ENCODE peak calls at places on chromosomes 4 and X, in four cellular contexts. One of them, this sample, is unnamed.

GRCh38 chrX:53184836-53185235 is 40.2 kb downstream of the KDM5C start:
- DNase-seq in esophagus squamous epithelium: no peak
- DNase-seq in fibroblast of pulmonary artery: peak; percentile 27
- DNase-seq in hepatocyte: no peak
- DNase-seq in this sample: no peak

GRCh38 chr4:15906024-15906443 is 32.5 kb downstream of the FGFBP1 start:
- DNase-seq in esophagus squamous epithelium: no peak
- DNase-seq in fibroblast of pulmonary artery: peak; percentile 14
- DNase-seq in hepatocyte: peak; percentile 68
- DNase-seq in this sample: peak; percentile 99

GRCh38 chr4:154485127-154485773 is 6.3 kb downstream of the DCHS2 start:
- DNase-seq in hepatocyte: no peak
- DNase-seq in esophagus squamous epithelium: no peak
- DNase-seq in fibroblast of pulmonary artery: no peak
- DNase-seq in this sample: no peak

GRCh38 chr4:19300213-19300612 is 951.5 kb upstream of the SLIT2 start:
- DNase-seq in fibroblast of pulmonary artery: no peak
- DNase-seq in hepatocyte: no peak
- DNase-seq in esophagus squamous epithelium: no peak
- DNase-seq in this sample: no peak

GRCh38 chrX:24242649-24243556 is 71.0 kb downstream of the SUPT20HL2 start:
- DNase-seq in esophagus squamous epithelium: peak; percentile 2
- DNase-seq in hepatocyte: peak; percentile 32
- DNase-seq in fibroblast of pulmonary artery: peak; percentile 87
- DNase-seq in this sample: peak; percentile 78

GRCh38 chrX:43633757-43634156 is 22.3 kb upstream of the MAOA start:
- DNase-seq in fibroblast of pulmonary artery: no peak
- DNase-seq in hepatocyte: no peak
- DNase-seq in esophagus squamous epithelium: no peak
- DNase-seq in this sample: no peak

GRCh38 chr4:147928400-147928799 is 196.5 kb downstream of the ARHGAP10 start:
- DNase-seq in esophagus squamous epithelium: no peak
- DNase-seq in fibroblast of pulmonary artery: peak; percentile 6
- DNase-seq in hepatocyte: no peak
- DNase-seq in this sample: peak; percentile 6

GRCh38 chr4:165207431-165208321 is at the start of gene KLHL2:
- DNase-seq in hepatocyte: peak; percentile 91
- DNase-seq in fibroblast of pulmonary artery: peak; percentile 76
- DNase-seq in esophagus squamous epithelium: peak; percentile 29
- DNase-seq in this sample: peak; percentile 72

GRCh38 chrX:40304115-40304514 is 206.4 kb upstream of the BCOR start:
- DNase-seq in esophagus squamous epithelium: no peak
- DNase-seq in fibroblast of pulmonary artery: no peak
- DNase-seq in hepatocyte: no peak
- DNase-seq in this sample: no peak

GRCh38 chr4:11691236-11691635 is 262.5 kb upstream of the HS3ST1 start:
- DNase-seq in esophagus squamous epithelium: no peak
- DNase-seq in hepatocyte: no peak
- DNase-seq in fibroblast of pulmonary artery: no peak
- DNase-seq in this sample: no peak

GRCh38 chrX:96389314-96390048 is 295.2 kb upstream of the DIAPH2 start:
- DNase-seq in esophagus squamous epithelium: no peak
- DNase-seq in hepatocyte: no peak
- DNase-seq in fibroblast of pulmonary artery: peak; percentile 42
- DNase-seq in this sample: no peak

GRCh38 chrX:56813318-56813837 is 84.3 kb downstream of the NBDY start:
- DNase-seq in hepatocyte: no peak
- DNase-seq in esophagus squamous epithelium: no peak
- DNase-seq in fibroblast of pulmonary artery: peak; percentile 81
- DNase-seq in this sample: peak; percentile 92

GRCh38 chr4:36187723-36188333 is 56.5 kb downstream of the ARAP2 start:
- DNase-seq in esophagus squamous epithelium: no peak
- DNase-seq in hepatocyte: peak; percentile 26
- DNase-seq in fibroblast of pulmonary artery: peak; percentile 62
- DNase-seq in this sample: peak; percentile 42

GRCh38 chr4:876780-877179 is 50.9 kb upstream of the CPLX1 start:
- DNase-seq in fibroblast of pulmonary artery: no peak
- DNase-seq in esophagus squamous epithelium: no peak
- DNase-seq in hepatocyte: no peak
- DNase-seq in this sample: no peak
- TF ChIP-seq CTCF in fibroblast of pulmonary artery: peak; percentile 10
- TF ChIP-seq CTCF in esophagus squamous epithelium: no peak
- TF ChIP-seq CTCF in hepatocyte: peak; percentile 8
- TF ChIP-seq CTCF in this sample: peak; percentile 17

GRCh38 chr4:100581337-100581736 is 63.5 kb upstream of the EMCN start:
- DNase-seq in esophagus squamous epithelium: no peak
- DNase-seq in fibroblast of pulmonary artery: peak; percentile 6
- DNase-seq in hepatocyte: no peak
- DNase-seq in this sample: peak; percentile 77

GRCh38 chr4:100582146-100582545 is 64.3 kb upstream of the EMCN start:
- DNase-seq in esophagus squamous epithelium: no peak
- DNase-seq in hepatocyte: no peak
- DNase-seq in fibroblast of pulmonary artery: peak; percentile 2
- DNase-seq in this sample: no peak

GRCh38 chr4:100574607-100575006 is 56.8 kb upstream of the EMCN start:
- DNase-seq in fibroblast of pulmonary artery: no peak
- DNase-seq in esophagus squamous epithelium: no peak
- DNase-seq in hepatocyte: no peak
- DNase-seq in this sample: no peak

GRCh38 chr4:100576570-100576969 is 58.7 kb upstream of the EMCN start:
- DNase-seq in esophagus squamous epithelium: no peak
- DNase-seq in fibroblast of pulmonary artery: no peak
- DNase-seq in hepatocyte: no peak
- DNase-seq in this sample: no peak
- TF ChIP-seq CTCF in esophagus squamous epithelium: no peak
- TF ChIP-seq CTCF in fibroblast of pulmonary artery: no peak
- TF ChIP-seq CTCF in hepatocyte: no peak
- TF ChIP-seq CTCF in this sample: no peak

GRCh38 chrX:78710146-78710545 is 37.4 kb upstream of the LPAR4 start:
- DNase-seq in esophagus squamous epithelium: no peak
- DNase-seq in hepatocyte: no peak
- DNase-seq in fibroblast of pulmonary artery: no peak
- DNase-seq in this sample: no peak

GRCh38 chrX:78712381-78712780 is 35.1 kb upstream of the LPAR4 start:
- DNase-seq in hepatocyte: no peak
- DNase-seq in esophagus squamous epithelium: no peak
- DNase-seq in fibroblast of pulmonary artery: no peak
- DNase-seq in this sample: no peak

GRCh38 chrX:78708830-78709229 is 38.7 kb upstream of the LPAR4 start:
- DNase-seq in hepatocyte: no peak
- DNase-seq in esophagus squamous epithelium: no peak
- DNase-seq in fibroblast of pulmonary artery: no peak
- DNase-seq in this sample: no peak

DNA sequence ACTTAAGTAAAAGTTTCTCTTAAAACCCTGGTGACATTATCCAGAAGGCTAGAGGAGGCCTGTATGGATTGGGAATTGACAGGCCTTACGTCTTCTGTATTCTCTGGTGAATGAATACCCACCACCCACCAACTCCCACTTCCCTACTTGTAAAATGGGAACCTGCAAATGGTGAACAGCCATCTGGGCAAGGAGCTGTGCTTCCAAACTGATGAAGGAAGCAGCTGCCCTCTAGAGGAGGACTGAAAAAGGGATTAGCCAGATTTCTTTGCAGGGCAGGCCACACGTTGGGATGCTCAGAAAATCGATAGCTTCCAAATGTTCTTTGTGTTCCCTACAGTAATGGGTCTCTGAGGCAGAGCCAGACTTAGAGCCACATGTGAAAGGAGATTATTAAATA is 39.3 kb upstream of the LPAR4 start:
- DNase-seq in fibroblast of pulmonary artery: peak; percentile 53
- DNase-seq in hepatocyte: peak; percentile 9
- DNase-seq in esophagus squamous epithelium: no peak
- DNase-seq in this sample: peak; percentile 24
- TF ChIP-seq CTCF in fibroblast of pulmonary artery: peak; percentile 67
- TF ChIP-seq CTCF in hepatocyte: peak; percentile 27
- TF ChIP-seq CTCF in esophagus squamous epithelium: peak; percentile 22
- TF ChIP-seq CTCF in this sample: peak; percentile 19

DNA sequence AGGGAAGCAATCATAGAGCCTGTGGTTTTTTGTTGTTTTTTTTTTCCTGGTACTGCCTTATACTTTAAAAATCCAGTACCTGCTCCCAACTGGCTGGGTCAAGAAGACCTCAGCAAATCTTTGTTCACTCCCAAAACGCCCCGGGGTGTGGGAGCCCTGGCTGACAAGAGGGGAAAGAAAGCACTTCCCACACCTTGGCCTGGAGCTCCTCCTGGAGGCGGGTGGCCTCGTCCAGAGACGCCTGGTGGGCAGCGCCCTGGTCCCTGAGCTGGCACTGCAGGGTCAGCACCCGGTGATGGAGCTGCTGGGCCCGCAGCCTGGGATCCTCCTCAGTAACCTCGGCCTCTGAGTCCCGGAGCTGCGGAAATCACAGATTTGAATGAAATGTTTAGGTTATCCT is 38.2 kb downstream of the C4orf50 start:
- DNase-seq in esophagus squamous epithelium: no peak
- DNase-seq in fibroblast of pulmonary artery: peak; percentile 4
- DNase-seq in hepatocyte: no peak
- DNase-seq in this sample: peak; percentile 33
- TF ChIP-seq CTCF in esophagus squamous epithelium: peak; percentile 33
- TF ChIP-seq CTCF in fibroblast of pulmonary artery: peak; percentile 32
- TF ChIP-seq CTCF in hepatocyte: peak; percentile 34
- TF ChIP-seq CTCF in this sample: no peak

GRCh38 chr4:158208931-158209640 is 1.2 kb upstream of the TMEM144 start:
- DNase-seq in esophagus squamous epithelium: no peak
- DNase-seq in hepatocyte: no peak
- DNase-seq in fibroblast of pulmonary artery: peak; percentile 4
- DNase-seq in this sample: no peak
- TF ChIP-seq CTCF in esophagus squamous epithelium: no peak
- TF ChIP-seq CTCF in hepatocyte: no peak
- TF ChIP-seq CTCF in fibroblast of pulmonary artery: no peak
- TF ChIP-seq CTCF in this sample: no peak

DNA sequence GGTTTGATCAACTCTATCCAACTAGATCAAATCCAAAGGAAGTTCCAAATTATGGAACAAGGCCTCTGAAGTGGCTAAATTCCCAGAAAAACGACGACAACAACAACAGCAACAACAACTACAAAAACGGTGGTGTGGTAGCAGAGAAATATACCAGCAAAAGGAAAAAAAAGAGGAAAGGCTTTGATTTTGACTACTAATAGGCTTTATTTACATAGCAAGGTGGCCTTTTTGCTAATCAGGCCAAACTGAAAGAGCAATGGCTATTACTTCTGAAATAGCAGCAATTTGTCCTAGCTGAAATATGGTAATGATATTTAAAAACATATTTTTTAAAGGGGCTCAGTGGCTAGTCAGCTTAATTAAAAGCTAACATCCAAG is 40.8 kb upstream of the TMPRSS11E start:
- DNase-seq in esophagus squamous epithelium: no peak
- DNase-seq in hepatocyte: no peak
- DNase-seq in fibroblast of pulmonary artery: no peak
- DNase-seq in this sample: no peak
- TF ChIP-seq CTCF in esophagus squamous epithelium: no peak
- TF ChIP-seq CTCF in hepatocyte: no peak
- TF ChIP-seq CTCF in fibroblast of pulmonary artery: no peak
- TF ChIP-seq CTCF in this sample: no peak

This sample was measured in MCF 10A.